ENCODE peak calls at places on chromosome 1, in six cellular contexts. W is H9, T is K562, R is PC-9, V is SK-N-SH, Q is HCT116. I is an unnamed sample. For H3K4me1, the result is how much of the 10 kb centered on the place peaks cover.

GRCh38 chr1:231278100-231278790 is 37.2 kb downstream of the GNPAT start:
- DNase-seq in T (no peak), W (no peak), V (no peak), Q (no peak), R (no peak), I (no peak)

GRCh38 chr1:27638047-27638734 is 3.2 kb upstream of the FGR start:
- DNase-seq in V (no peak), T (no peak), W (no peak), R (no peak), Q (no peak), I (no peak)

GRCh38 chr1:209871006-209871405 is 43.2 kb downstream of the UTP25 start:
- DNase-seq in Q (no peak), T (no peak), R (no peak), W (no peak), V (no peak), I (no peak)

GRCh38 chr1:3638676-3639075 is 11.2 kb downstream of the WRAP73 start:
- DNase-seq in Q (no peak), R (no peak), T (no peak), V (no peak), W (no peak), I (no peak)

GRCh38 chr1:15132961-15133360 is 20.6 kb upstream of the TMEM51 start:
- DNase-seq in Q (no peak), T (no peak), R (no peak), W (no peak), V (no peak), I (no peak)

GRCh38 chr1:210222288-210223006 is 10.1 kb upstream of the SERTAD4 start:
- DNase-seq in Q (no peak), R (peak), V (no peak), W (peak), T (no peak), I (peak)

GRCh38 chr1:242784074-242784473 is 259.6 kb upstream of the PLD5 start:
- DNase-seq in W (no peak), Q (no peak), R (no peak), T (no peak), V (no peak), I (no peak)

GRCh38 chr1:161970633-161971032 is 53.0 kb downstream of the OLFML2B start:
- DNase-seq in W (no peak), R (no peak), Q (no peak), V (no peak), T (no peak), I (no peak)

GRCh38 chr1:26744075-26744958 is 43.4 kb upstream of the PIGV start:
- DNase-seq in T (peak), V (peak), R (no peak), Q (peak), W (peak), I (peak)

GRCh38 chr1:31708324-31708723 is 4.5 kb upstream of the COL16A1 start:
- DNase-seq in R (no peak), W (no peak), Q (no peak), V (no peak), T (no peak), I (no peak)

GRCh38 chr1:183241446-183241845 is 55.4 kb downstream of the LAMC2 start:
- DNase-seq in W (no peak), T (no peak), V (no peak), Q (no peak), R (no peak), I (no peak)
- H2AFZ ChIP-seq in W (no peak), T (no peak), V (no peak), Q (no peak), R (no peak), I (no peak)

GRCh38 chr1:150364231-150365003 is 470 bp downstream of the RPRD2 start:
- DNase-seq in W (peak), V (peak), Q (peak), R (peak), T (peak), I (peak)
- TF ChIP-seq CTCF in W (no peak), V (no peak), Q (no peak), R (no peak), T (no peak), I (no peak)

GRCh38 chr1:170698711-170699275 is 34.9 kb downstream of the PRRX1 start:
- DNase-seq in W (no peak), V (no peak), Q (no peak), R (no peak), T (no peak), I (peak)

GRCh38 chr1:170697338-170697715 is 33.4 kb downstream of the PRRX1 start:
- DNase-seq in Q (no peak), T (no peak), V (no peak), W (no peak), R (no peak), I (no peak)

GRCh38 chr1:170699696-170700095 is 35.8 kb downstream of the PRRX1 start:
- DNase-seq in Q (no peak), V (no peak), W (no peak), R (no peak), T (no peak), I (no peak)

GRCh38 chr1:170696591-170697337 is 32.8 kb downstream of the PRRX1 start:
- DNase-seq in Q (no peak), T (no peak), W (no peak), V (no peak), R (no peak), I (no peak)

GRCh38 chr1:170698301-170698700 is 34.4 kb downstream of the PRRX1 start:
- DNase-seq in R (no peak), V (no peak), W (no peak), T (no peak), Q (no peak), I (no peak)
- H3K4me1 ChIP-seq in R (under half), V (under half), W (under half), T (under half), Q (under half), I (under half)

GRCh38 chr1:52209429-52209828 is 67.5 kb downstream of the ZFYVE9 start:
- DNase-seq in T (no peak), Q (no peak), R (no peak), W (no peak), V (no peak), I (no peak)
- H2AFZ ChIP-seq in T (no peak), Q (no peak), R (no peak), W (no peak), V (no peak), I (no peak)

GRCh38 chr1:167052389-167052788 is 37.8 kb downstream of the GPA33 start:
- DNase-seq in Q (peak), T (peak), W (peak), V (peak), R (no peak), I (peak)
- TF ChIP-seq CTCF in Q (peak), T (peak), W (peak), V (peak), R (peak), I (peak)

DNA sequence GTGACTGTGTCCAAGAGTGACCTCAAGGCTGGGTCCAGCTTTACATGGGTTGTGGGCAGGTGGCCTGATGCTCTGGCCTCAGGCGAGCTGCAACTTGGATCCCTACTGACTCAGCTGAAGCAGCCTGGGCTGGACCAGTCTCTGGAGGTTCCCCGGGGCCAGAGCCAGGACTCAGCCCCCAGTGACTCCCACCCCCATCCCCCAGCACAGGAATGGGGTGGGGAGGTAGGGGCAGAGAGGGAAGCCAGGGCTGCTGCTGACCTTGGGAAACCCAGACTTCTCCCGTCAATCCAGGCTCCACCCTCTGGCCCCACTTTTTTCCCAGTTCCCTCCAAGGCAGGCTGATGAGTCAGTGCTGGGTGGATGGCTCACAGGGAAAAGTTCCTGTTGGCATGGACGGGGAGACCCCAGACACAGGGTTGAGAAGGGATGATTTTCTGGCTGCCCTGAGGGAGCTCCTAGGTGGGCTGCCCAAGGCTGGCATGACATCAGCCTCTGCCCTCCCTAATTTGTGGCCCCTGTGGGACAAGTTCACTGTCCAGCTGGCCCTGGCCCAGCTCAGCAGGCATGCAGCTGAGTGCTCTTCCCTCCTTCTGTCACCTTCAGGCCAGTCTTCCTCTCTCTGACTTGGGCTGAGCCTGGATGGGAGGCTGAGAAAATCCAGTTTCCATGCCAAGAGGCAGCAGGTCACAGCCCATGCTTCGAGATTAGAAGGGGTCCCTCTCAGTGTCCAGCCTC is 2.2 kb downstream of the ZC3H12A start:
- DNase-seq in V (no peak), T (no peak), Q (no peak), W (no peak), R (peak), I (no peak)
- H3K4me1 ChIP-seq in V (half or more), T (half or more), Q (half or more), W (under half), R (half or more), I (half or more)

DNA sequence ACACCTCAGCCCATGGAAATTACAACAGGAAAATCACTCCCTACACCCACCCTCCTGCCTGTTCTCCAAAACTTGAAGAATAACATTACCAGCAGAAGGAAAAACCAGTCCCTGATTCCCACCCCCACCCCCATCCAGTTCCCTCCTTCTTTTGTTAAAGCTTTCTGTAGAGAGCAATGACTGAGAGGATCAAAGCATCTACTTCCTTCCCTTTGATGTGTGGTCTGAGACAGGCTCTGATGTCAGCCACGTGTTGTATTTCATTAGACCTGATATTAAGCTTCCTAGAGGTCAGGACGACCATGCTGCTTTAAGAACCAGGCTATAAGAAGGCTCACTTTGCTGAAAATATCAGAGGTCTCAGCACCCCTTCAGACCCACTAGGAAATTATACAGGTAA is 73.9 kb upstream of the HAO2 start:
- DNase-seq in W (peak), R (no peak), Q (no peak), T (no peak), V (no peak), I (peak)
- H2AFZ ChIP-seq in W (no peak), R (peak), Q (no peak), T (no peak), V (no peak), I (peak)

GRCh38 chr1:41511239-41511540 is 26.7 kb upstream of the EDN2 start:
- DNase-seq in R (no peak), W (no peak), T (no peak), V (no peak), Q (no peak), I (no peak)

GRCh38 chr1:41514381-41514780 is 29.9 kb upstream of the EDN2 start:
- DNase-seq in T (no peak), R (peak), Q (no peak), V (peak), W (no peak), I (no peak)

GRCh38 chr1:41512701-41513387 is 28.4 kb upstream of the EDN2 start:
- DNase-seq in T (no peak), V (no peak), W (no peak), R (no peak), Q (no peak), I (no peak)

GRCh38 chr1:41515131-41515678 is 30.7 kb upstream of the EDN2 start:
- DNase-seq in V (no peak), R (peak), T (no peak), W (no peak), Q (no peak), I (peak)

DNA sequence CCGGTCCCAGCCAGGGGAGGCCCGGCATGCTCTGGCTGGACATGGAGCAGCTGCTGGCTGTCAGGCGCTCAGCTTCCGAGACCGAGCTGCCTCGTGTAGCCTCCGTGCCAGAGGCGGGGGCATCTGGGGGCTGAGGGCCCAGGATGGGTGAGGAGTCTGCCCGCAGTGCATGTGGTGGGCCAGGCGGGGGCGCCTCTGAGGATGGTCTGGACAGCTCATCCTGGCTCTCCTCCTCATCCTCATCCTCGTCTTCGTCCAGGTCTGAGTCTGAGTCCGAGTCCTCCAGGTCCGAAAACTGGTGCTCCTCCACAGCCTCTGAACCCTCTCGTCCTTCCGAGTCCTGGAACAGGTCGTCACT is 28.9 kb upstream of the EDN2 start:
- DNase-seq in V (peak), T (peak), R (no peak), Q (no peak), W (peak), I (peak)
- TF ChIP-seq CTCF in V (peak), T (peak), R (peak), Q (peak), W (peak), I (peak)

DNA sequence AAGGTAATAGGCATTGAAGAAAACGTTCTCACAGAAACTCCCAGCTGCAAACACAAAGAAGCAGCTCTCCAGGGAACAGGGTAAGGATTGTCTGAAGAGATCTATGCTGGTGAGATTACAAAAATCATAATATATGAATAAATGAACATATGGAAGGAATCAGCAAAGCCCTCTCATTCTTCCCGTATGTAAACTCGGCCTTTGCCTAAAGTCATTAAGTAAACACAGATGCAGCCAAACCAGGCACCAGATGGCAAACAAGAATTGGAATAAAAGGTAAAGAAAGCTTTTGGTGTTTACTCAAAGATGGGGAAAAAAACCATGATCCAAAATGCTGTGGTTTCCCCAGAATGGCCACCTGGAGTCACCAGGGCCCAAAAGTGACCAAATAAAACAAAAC is 76.6 kb upstream of the HOOK1 start:
- DNase-seq in T (no peak), V (no peak), W (no peak), Q (no peak), R (no peak), I (no peak)
- H3K4me1 ChIP-seq in T (under half), V (under half), W (under half), Q (under half), R (under half), I (under half)

DNA sequence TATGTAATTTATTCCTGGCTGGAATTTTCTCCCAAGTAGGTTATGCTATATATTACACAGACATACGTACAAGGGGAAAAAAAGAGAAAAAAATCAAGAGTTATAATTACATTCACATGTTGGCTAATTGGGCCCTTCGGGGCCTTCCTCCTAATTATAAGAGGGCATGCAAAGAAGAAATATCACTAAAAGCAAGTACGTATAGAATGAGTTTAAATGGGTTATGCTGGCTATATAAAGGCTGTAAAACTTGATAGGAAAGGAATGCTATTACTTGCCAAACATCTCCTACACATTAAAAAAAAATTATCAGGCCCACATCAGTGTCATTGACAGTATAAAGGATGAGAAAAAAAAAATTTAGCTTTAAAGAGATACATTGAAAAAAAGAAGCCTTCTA is 1396.1 kb upstream of the ADGRL4 start:
- DNase-seq in W (no peak), R (no peak), T (no peak), Q (no peak), V (peak), I (no peak)
- H2AFZ ChIP-seq in W (no peak), R (no peak), T (no peak), Q (no peak), V (no peak), I (no peak)